ENCODE peak calls at places on chromosomes 2 and 18, in nine cellular contexts. N, W, D, Y, P, M, Q, S and B are unnamed samples.

GRCh38 chr2:171919453-171919852 is 2.8 kb upstream of the HAT1 start:
- DNase-seq in N (no peak), W (no peak), D (no peak), Y (no peak), P (no peak), M (no peak), Q (no peak), S (no peak), B (no peak)

GRCh38 chr2:40760071-40760666 is 308.3 kb upstream of the SLC8A1 start:
- DNase-seq in N (peak; percentile 57), W (peak; percentile 59), D (peak; percentile 15), Y (no peak), P (no peak), M (peak; percentile 72), Q (no peak), S (peak; percentile 60), B (no peak)

GRCh38 chr2:151302286-151302878 is 12.9 kb upstream of the NMI start:
- DNase-seq in N (no peak), W (no peak), D (no peak), Y (no peak), P (no peak), M (no peak), Q (no peak), S (no peak), B (no peak)

GRCh38 chr2:44580875-44581515 is 219.2 kb downstream of the CAMKMT start:
- DNase-seq in N (no peak), W (no peak), D (no peak), Y (no peak), P (no peak), M (no peak), Q (no peak), S (no peak), B (no peak)

GRCh38 chr2:85131116-85131515 is 2.1 kb upstream of the TCF7L1 start:
- DNase-seq in N (no peak), W (peak; percentile 59), D (no peak), Y (no peak), P (no peak), M (no peak), Q (no peak), S (peak; percentile 45), B (no peak)

GRCh38 chr2:44233450-44234128 is 41.7 kb upstream of the SLC3A1 start:
- DNase-seq in N (no peak), W (peak; percentile 18), D (no peak), Y (no peak), P (no peak), M (peak; percentile 51), Q (no peak), S (no peak), B (no peak)

GRCh38 chr2:142280846-142281245 is 150.0 kb upstream of the LRP1B start:
- DNase-seq in N (no peak), W (peak; percentile 39), D (no peak), Y (no peak), P (no peak), M (no peak), Q (no peak), S (no peak), B (no peak)

GRCh38 chr2:231293163-231293562 is 94.7 kb downstream of the ARMC9 start:
- DNase-seq in N (no peak), W (no peak), D (no peak), Y (no peak), P (no peak), M (no peak), Q (no peak), S (peak; percentile 49), B (no peak)

GRCh38 chr18:61435064-61435652 is 101.9 kb downstream of the CDH20 start:
- DNase-seq in N (peak; percentile 20), W (peak; percentile 52), D (peak; percentile 45), Y (no peak), P (no peak), M (peak; percentile 13), Q (no peak), S (peak; percentile 25), B (no peak)

GRCh38 chr2:46297546-46298271 is 502 bp downstream of the EPAS1 start:
- DNase-seq in N (peak; percentile 38), W (peak; percentile 57), D (peak; percentile 47), Y (peak; percentile 40), P (peak; percentile 96), M (no peak), Q (no peak), S (peak; percentile 22), B (no peak)

GRCh38 chr18:68699043-68699442 is 15.9 kb downstream of the TMX3 start:
- DNase-seq in N (no peak), W (no peak), D (no peak), Y (no peak), P (no peak), M (no peak), Q (no peak), S (no peak), B (no peak)

GRCh38 chr2:164335947-164336346 is 285.3 kb downstream of the GRB14 start:
- DNase-seq in N (no peak), W (no peak), D (no peak), Y (no peak), P (no peak), M (no peak), Q (no peak), S (no peak), B (no peak)

GRCh38 chr2:172562298-172562697 is 6.4 kb downstream of the PDK1 start:
- DNase-seq in N (no peak), W (no peak), D (no peak), Y (no peak), P (no peak), M (no peak), Q (no peak), S (no peak), B (no peak)

GRCh38 chr2:168422584-168422983 is 33.5 kb upstream of the CERS6 start:
- DNase-seq in N (no peak), W (no peak), D (no peak), Y (no peak), P (no peak), M (no peak), Q (no peak), S (no peak), B (no peak)

GRCh38 chr18:8034674-8035073 is 467.6 kb downstream of the PTPRM start:
- DNase-seq in N (no peak), W (no peak), D (no peak), Y (no peak), P (no peak), M (no peak), Q (no peak), S (no peak), B (no peak)

GRCh38 chr2:71923143-71923525 is 224.5 kb downstream of the CYP26B1 start:
- DNase-seq in N (no peak), W (no peak), D (no peak), Y (no peak), P (no peak), M (peak; percentile 29), Q (no peak), S (no peak), B (no peak)

GRCh38 chr2:191083546-191083945 is 67.2 kb downstream of the STAT4 start:
- DNase-seq in N (no peak), W (no peak), D (no peak), Y (no peak), P (no peak), M (no peak), Q (no peak), S (no peak), B (no peak)

GRCh38 chr2:38092196-38092902 is 16.4 kb upstream of the CYP1B1 start:
- DNase-seq in N (no peak), W (no peak), D (no peak), Y (no peak), P (no peak), M (no peak), Q (no peak), S (peak; percentile 69), B (no peak)

GRCh38 chr18:48819781-48820482 is 130.8 kb downstream of the SMAD7 start:
- DNase-seq in N (no peak), W (no peak), D (no peak), Y (no peak), P (peak; percentile 43), M (no peak), Q (no peak), S (no peak), B (no peak)

GRCh38 chr2:45390856-45391255 is 220.2 kb downstream of the SRBD1 start:
- DNase-seq in N (no peak), W (peak; percentile 43), D (no peak), Y (no peak), P (no peak), M (no peak), Q (no peak), S (no peak), B (no peak)

GRCh38 chr2:169670215-169670651 is 24.0 kb downstream of the CFAP210 start:
- DNase-seq in N (no peak), W (no peak), D (no peak), Y (no peak), P (no peak), M (peak; percentile 19), Q (no peak), S (no peak), B (no peak)

GRCh38 chr18:46293699-46294300 is 189.6 kb downstream of the HAUS1 start:
- DNase-seq in N (no peak), W (peak; percentile 24), D (no peak), Y (no peak), P (peak; percentile 19), M (no peak), Q (no peak), S (no peak), B (no peak)

GRCh38 chr2:223797811-223798721 is 39.3 kb downstream of the AP1S3 start:
- DNase-seq in N (no peak), W (peak; percentile 39), D (peak; percentile 41), Y (no peak), P (no peak), M (peak; percentile 38), Q (no peak), S (peak; percentile 16), B (no peak)

GRCh38 chr2:104476563-104476988 is 377.3 kb upstream of the POU3F3 start:
- DNase-seq in N (no peak), W (no peak), D (no peak), Y (no peak), P (no peak), M (no peak), Q (no peak), S (no peak), B (no peak)

GRCh38 chr2:113716291-113716690 is 40.2 kb downstream of the SLC35F5 start:
- DNase-seq in N (no peak), W (no peak), D (no peak), Y (no peak), P (no peak), M (peak; percentile 41), Q (no peak), S (no peak), B (no peak)

GRCh38 chr2:237987263-237987662 is 20.4 kb downstream of the UBE2F start:
- DNase-seq in N (no peak), W (no peak), D (no peak), Y (no peak), P (no peak), M (no peak), Q (no peak), S (no peak), B (no peak)

GRCh38 chr2:167057461-167057860 is 169.2 kb downstream of the XIRP2 start:
- DNase-seq in N (no peak), W (no peak), D (no peak), Y (no peak), P (no peak), M (no peak), Q (no peak), S (no peak), B (no peak)

GRCh38 chr2:239724194-239724849 is 300.8 kb downstream of the NDUFA10 start:
- DNase-seq in N (no peak), W (no peak), D (peak; percentile 2), Y (no peak), P (peak; percentile 30), M (no peak), Q (no peak), S (no peak), B (no peak)

GRCh38 chr2:238489896-238490295 is 63.2 kb downstream of the ASB1 start:
- DNase-seq in N (no peak), W (no peak), D (no peak), Y (no peak), P (no peak), M (no peak), Q (no peak), S (no peak), B (no peak)

GRCh38 chr2:101307503-101307902 is 998 bp downstream of the RNF149 start:
- DNase-seq in N (no peak), W (no peak), D (no peak), Y (peak; percentile 23), P (no peak), M (peak; percentile 2), Q (no peak), S (peak; percentile 24), B (no peak)

GRCh38 chr2:3914243-3914642 is 210.9 kb downstream of the DCDC2C start:
- DNase-seq in N (no peak), W (no peak), D (no peak), Y (no peak), P (no peak), M (no peak), Q (no peak), S (no peak), B (no peak)